ENCODE peak calls at places on chromosomes 16 and 17, in four cellular contexts. D is H1, B is mesenchymal stem cell, C is trophoblast cell. L is an unnamed sample.

GRCh38 chr17:50447870-50448573 is 20.7 kb downstream of the CHAD start:
- DNase-seq in D (no peak), B (no peak), C (no peak), L (no peak)

GRCh38 chr16:27929818-27930217 is 133.7 kb downstream of the GSG1L start:
- DNase-seq in D (no peak), B (no peak), C (no peak), L (no peak)

GRCh38 chr17:48850792-48851325 is 20.0 kb downstream of the CALCOCO2 start:
- DNase-seq in D (no peak), B (no peak), C (no peak), L (no peak)

GRCh38 chr17:41695134-41695661 is 6.5 kb downstream of the EIF1 start:
- DNase-seq in D (no peak), B (peak; percentile 33), C (peak; percentile 26), L (no peak)

GRCh38 chr17:68600881-68601564 is at the start of gene FAM20A:
- DNase-seq in D (no peak), B (peak; percentile 16), C (no peak), L (no peak)

GRCh38 chr16:74480150-74481029 is 59.1 kb upstream of the CLEC18B start:
- DNase-seq in D (no peak), B (no peak), C (peak; percentile 78), L (no peak)

GRCh38 chr17:4733073-4733531 is 1.9 kb downstream of the MED11 start:
- DNase-seq in D (no peak), B (no peak), C (peak; percentile 23), L (no peak)

GRCh38 chr17:29726721-29727252 is 104.1 kb upstream of the CORO6 start:
- DNase-seq in D (no peak), B (peak; percentile 38), C (peak; percentile 52), L (no peak)

GRCh38 chr16:11619327-11619851 is 32.7 kb upstream of the LITAF start:
- DNase-seq in D (no peak), B (no peak), C (peak; percentile 83), L (no peak)

GRCh38 chr16:10210979-10211378 is 28.8 kb upstream of the GRIN2A start:
- DNase-seq in D (no peak), B (no peak), C (no peak), L (no peak)

GRCh38 chr17:80104321-80104955 is 3.1 kb downstream of the GAA start:
- DNase-seq in D (no peak), B (peak; percentile 37), C (no peak), L (no peak)

GRCh38 chr16:57791156-57791902 is 11.0 kb downstream of the KIFC3 start:
- DNase-seq in D (no peak), B (no peak), C (no peak), L (no peak)

GRCh38 chr17:19311016-19311415 is 51.5 kb downstream of the B9D1 start:
- DNase-seq in D (no peak), B (no peak), C (no peak), L (no peak)

GRCh38 chr17:32157225-32157624 is 14.9 kb downstream of the RHOT1 start:
- DNase-seq in D (no peak), B (peak; percentile 7), C (peak; percentile 95), L (no peak)

GRCh38 chr17:32901743-32902142 is 24.8 kb upstream of the MYO1D start:
- DNase-seq in D (no peak), B (no peak), C (no peak), L (no peak)

DNA sequence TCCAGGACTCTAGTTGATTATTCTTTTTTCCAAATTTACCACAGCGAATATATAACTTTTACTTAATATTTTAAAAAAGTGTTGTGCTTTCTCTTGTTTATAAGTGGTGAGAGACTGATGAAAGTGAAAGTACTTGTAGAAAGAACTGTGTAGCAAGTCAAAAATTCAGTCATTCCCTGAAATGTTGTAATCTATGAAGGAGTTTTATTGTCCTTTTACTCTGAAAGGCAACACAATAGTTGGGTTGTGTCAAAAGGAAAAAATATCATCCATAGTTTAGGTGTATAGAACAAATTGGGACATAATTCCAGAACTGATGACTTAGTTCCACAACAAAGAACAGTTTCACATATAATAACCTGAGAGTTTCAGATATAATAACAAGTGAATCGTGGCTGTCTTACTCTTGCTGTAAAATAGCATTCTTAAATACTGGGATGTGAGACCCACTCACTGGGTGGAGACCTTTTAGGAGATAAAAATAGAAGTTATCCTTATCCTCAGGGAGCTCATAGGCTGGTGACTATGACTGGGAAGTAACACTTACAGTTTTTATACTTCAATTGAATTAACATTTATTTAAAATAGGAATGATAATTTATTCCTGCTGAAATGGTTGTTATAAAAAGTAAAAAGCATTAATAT is 20.6 kb downstream of the CYB5B start:
- DNase-seq in D (no peak), B (peak; percentile 73), C (no peak), L (no peak)
- H2BK12ac ChIP-seq in D (no peak overlapping the region), B (no peak overlapping the region), C (no peak overlapping the region), L (no peak overlapping the region)

DNA sequence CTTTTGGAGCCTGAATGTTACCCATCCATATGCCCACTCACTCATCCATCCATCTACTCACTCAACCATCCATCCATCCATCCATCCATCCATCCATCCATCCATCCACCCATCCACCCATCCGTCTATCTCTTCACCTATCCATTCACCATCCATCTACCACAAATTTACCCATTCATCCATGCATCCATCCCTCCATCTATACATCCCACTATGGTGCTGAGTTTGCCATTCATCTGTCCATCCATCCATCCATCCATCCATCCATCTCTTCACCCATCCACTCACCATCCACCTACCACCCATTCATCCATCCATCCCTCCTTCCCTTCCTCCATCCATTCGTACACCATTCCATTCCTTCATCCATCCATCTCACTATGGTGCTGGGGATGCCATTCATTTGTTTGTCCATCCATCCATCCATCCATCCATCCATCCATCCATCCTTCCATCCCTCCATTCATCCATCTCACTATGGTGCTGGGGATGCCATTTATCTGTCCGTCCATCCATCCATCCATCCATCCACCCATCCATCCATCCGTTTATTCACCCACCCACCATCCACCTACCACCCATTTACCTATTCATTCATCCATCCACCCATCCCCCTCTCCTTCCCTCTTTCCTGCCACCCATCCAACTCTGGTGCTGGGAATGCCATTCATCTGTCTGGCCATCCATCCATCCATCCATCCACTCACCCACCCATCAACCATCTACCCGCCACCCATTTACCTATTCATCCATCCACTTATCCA is 39.7 kb downstream of the RGS9 start:
- DNase-seq in D (no peak), B (no peak), C (no peak), L (no peak)
- H2AK5ac ChIP-seq in D (peak overlapping the region; percentile 60), B (no peak overlapping the region), C (no peak overlapping the region), L (peak overlapping the region; percentile 12)

DNA sequence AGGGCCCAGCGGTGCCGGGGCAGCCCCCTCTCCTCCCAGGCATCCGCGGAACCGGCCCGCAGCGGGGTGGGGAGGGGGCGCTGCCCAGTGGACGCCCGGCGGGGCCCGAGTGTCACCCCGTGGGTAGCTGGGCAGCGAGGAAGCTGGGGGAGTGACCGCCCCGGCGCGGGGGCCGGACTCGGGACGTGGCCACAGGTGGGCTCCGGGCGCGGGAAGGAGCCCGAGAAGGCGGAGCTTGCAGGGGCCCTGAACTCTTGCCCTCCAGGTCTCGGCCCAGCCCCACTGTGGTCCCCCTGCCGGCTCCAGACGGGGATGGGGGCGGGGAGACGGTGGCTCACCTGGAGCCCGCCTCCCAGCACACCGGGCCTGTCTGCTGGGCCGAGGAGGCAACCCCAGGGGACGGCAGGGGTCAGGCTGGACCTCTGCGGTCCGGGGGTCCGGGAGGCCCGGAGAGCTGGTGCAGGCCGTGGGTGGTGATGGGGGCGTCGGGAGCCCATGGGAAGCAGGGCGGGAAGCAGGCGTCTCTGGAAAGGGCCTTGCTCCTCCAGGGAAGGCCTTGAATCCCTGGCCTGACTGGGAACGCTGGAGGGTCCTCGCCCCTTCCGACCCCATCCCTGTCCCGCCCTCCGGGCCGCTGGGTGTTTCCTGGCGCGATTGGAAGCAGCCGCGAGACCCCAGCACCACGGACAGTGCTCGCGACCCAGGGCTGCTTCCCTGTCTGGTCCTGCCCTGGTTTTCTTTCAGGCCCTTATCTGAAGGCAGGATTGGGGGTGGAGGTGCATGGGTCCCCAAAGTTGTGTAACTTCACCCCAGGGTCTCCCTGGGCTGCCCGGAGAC is 1.9 kb downstream of the MGAT5B start:
- DNase-seq in D (no peak), B (peak; percentile 16), C (no peak), L (no peak)
- H3K4me3 ChIP-seq in D (peak overlapping the region; percentile 61), B (peak overlapping the region; percentile 37), C (no peak overlapping the region), L (peak overlapping the region; percentile 85)

DNA sequence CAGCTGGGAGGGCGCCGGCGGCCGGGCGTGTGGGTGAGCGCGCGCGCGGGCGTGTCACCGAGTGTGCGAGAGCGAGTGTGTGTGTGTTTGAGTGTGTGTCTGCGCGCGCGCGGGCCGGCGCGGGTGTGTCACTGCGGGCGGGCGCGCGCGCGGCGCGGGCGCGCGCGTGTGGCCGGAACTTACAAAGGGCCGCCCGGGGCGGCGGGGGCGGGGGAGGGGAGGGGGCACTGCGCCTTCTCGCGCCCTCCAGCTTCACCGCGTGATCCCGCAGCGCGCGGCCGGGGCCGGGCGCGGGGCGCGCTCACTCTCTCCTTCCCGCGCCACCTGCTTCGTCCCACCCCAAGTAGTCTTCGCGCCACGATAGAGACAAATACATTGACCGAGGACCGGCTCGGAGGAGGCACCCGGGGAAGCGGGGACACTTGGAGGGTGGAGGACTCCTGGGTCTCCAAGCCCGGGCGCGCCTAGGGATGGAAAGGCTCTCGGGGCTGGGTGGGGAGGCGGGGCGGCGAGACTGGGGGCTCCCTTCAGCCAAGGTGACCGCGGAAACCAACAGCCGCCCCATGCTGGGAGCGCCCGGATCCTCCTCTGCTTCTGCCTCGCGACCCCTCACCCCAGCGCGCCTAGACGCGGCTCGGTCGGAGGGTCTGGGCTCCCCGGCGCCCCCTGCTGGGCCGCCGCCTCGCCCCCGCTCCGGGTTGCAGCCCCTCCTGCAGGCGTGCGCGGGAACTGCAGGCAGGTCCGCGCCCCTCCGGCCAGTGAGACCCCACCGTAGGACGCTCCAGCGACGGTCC is at the start of gene SRCIN1:
- DNase-seq in D (no peak), B (no peak), C (peak; percentile 23), L (peak; percentile 72)
- H2BK12ac ChIP-seq in D (peak within 1 kb of the TSS; percentile 60), B (no peak within 1 kb of the TSS), C (no peak within 1 kb of the TSS), L (peak within 1 kb of the TSS; percentile 63)

GRCh38 chr16:87821346-87822001 is 47.8 kb downstream of the SLC7A5 start:
- DNase-seq in D (no peak), B (no peak), C (no peak), L (no peak)

GRCh38 chr16:87822002-87822390 is 47.3 kb downstream of the SLC7A5 start:
- DNase-seq in D (no peak), B (no peak), C (no peak), L (no peak)

GRCh38 chr16:87822571-87822970 is 46.7 kb downstream of the SLC7A5 start:
- DNase-seq in D (no peak), B (no peak), C (no peak), L (peak; percentile 74)

GRCh38 chr16:87824016-87824990 is 45.0 kb downstream of the SLC7A5 start:
- DNase-seq in D (no peak), B (no peak), C (no peak), L (no peak)

DNA sequence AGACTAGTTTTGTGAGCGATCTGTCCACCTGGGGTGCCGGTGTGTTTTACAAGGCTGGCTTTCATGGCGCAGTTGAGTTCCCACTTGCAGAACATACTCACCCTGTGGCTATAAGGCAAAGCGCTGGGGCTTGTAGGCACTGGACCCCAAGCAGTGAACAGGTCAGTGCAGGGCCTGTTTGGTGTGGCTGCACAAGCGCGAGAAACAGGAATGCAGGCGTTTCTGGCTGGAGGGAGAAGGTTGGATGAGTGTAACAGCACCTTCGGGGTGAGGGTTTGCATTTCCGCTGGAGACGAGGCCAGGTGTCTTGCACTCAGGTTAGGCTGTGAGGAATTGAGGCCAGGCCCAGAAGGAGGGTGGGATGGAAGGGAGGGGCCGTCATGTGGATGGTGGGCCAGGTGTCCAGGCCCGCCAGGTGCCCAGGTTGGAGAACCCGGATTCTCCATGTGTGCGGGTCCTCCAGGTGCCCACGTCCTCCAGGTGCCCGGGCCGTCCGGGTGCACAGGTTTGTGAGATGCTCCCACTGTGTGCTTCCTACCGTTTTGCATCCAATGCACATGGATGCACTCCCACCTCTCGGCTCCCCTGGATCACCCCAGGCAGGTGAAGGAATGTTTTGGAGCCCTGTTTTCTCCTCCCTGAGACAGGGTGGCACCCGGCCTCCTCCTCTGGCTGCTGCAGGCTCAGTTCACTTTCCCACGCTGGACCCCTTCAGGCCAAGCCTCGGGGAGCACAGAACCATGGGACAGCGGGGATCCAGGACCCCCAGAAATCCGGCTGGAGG is 46.0 kb downstream of the SLC7A5 start:
- DNase-seq in D (no peak), B (no peak), C (no peak), L (no peak)
- H2AK5ac ChIP-seq in D (peak overlapping the region; percentile 7), B (no peak overlapping the region), C (no peak overlapping the region), L (peak overlapping the region; percentile 95)

L was measured in neuronal stem cell.